ENCODE peak calls at places on chromosomes 16 and 17, in four cellular contexts. K is SK-N-SH, E is occipital lobe, N is colonic mucosa. X is an unnamed sample.

GRCh38 chr16:50208460-50208931 is 55.4 kb downstream of the TENT4B start:
- DNase-seq in K (no peak), E (no peak), N (no peak), X (no peak)

GRCh38 chr17:6608321-6608720 is 32.2 kb downstream of the KIAA0753 start:
- DNase-seq in K (no peak), E (no peak), N (no peak), X (no peak)

GRCh38 chr17:20171741-20172377 is 162.7 kb downstream of the SPECC1 start:
- DNase-seq in K (no peak), E (no peak), N (no peak), X (no peak)

GRCh38 chr17:57403241-57403640 is 146.9 kb downstream of the MSI2 start:
- DNase-seq in K (no peak), E (peak; percentile 15), N (no peak), X (no peak)

GRCh38 chr16:49052846-49053245 is 228.8 kb downstream of the CBLN1 start:
- DNase-seq in K (no peak), E (no peak), N (no peak), X (no peak)

GRCh38 chr17:14616508-14616907 is 315.6 kb downstream of the HS3ST3B1 start:
- DNase-seq in K (no peak), E (no peak), N (no peak), X (no peak)

GRCh38 chr17:28612936-28613872 is 781 bp downstream of the RSKR start:
- DNase-seq in K (peak; percentile 70), E (no peak), N (peak; percentile 29), X (peak; percentile 79)

GRCh38 chr16:88442811-88443576 is 10.1 kb upstream of the ZFPM1 start:
- DNase-seq in K (peak; percentile 98), E (no peak), N (peak; percentile 84), X (peak; percentile 99)

GRCh38 chr17:28810437-28810836 is 32.2 kb downstream of the FAM222B start:
- DNase-seq in K (no peak), E (no peak), N (no peak), X (no peak)

GRCh38 chr16:27314161-27314723 is 468 bp downstream of the IL4R start:
- DNase-seq in K (peak; percentile 39), E (no peak), N (peak; percentile 65), X (no peak)

GRCh38 chr17:6913608-6914443 is 82.0 kb upstream of the ALOX12 start:
- DNase-seq in K (peak; percentile 77), E (peak; percentile 33), N (peak; percentile 78), X (peak; percentile 74)

GRCh38 chr16:86922311-86922710 is 344.0 kb downstream of the FOXL1 start:
- DNase-seq in K (no peak), E (no peak), N (no peak), X (no peak)

GRCh38 chr17:8192070-8192815 is 2.3 kb upstream of the BORCS6 start:
- DNase-seq in K (peak; percentile 82), E (peak; percentile 93), N (peak; percentile 90), X (peak; percentile 91)

GRCh38 chr17:18031955-18032354 is 7.0 kb downstream of the ATPAF2 start:
- DNase-seq in K (no peak), E (no peak), N (no peak), X (no peak)

GRCh38 chr17:7479389-7480192 is at the start of gene ZBTB4:
- DNase-seq in K (peak; percentile 92), E (peak; percentile 69), N (peak; percentile 50), X (peak; percentile 94)

GRCh38 chr16:49961087-49961486 is 63.9 kb upstream of the CNEP1R1 start:
- DNase-seq in K (no peak), E (no peak), N (no peak), X (no peak)

GRCh38 chr17:79026345-79027273 is 2.6 kb downstream of the C1QTNF1 start:
- DNase-seq in K (peak; percentile 64), E (no peak), N (peak; percentile 65), X (peak; percentile 37)

GRCh38 chr16:74730049-74730683 is 29.5 kb upstream of the MLKL start:
- DNase-seq in K (no peak), E (no peak), N (peak; percentile 86), X (no peak)

GRCh38 chr16:86882586-86883280 is 304.4 kb downstream of the FOXL1 start:
- DNase-seq in K (no peak), E (peak; percentile 39), N (no peak), X (no peak)

GRCh38 chr16:64240586-64240985 is 881.3 kb downstream of the CDH11 start:
- DNase-seq in K (no peak), E (no peak), N (no peak), X (no peak)

GRCh38 chr17:29394761-29395160 is 4.6 kb downstream of the TAOK1 start:
- DNase-seq in K (no peak), E (no peak), N (no peak), X (no peak)

GRCh38 chr17:55723488-55723848 is 804 bp upstream of the TMEM100 start:
- DNase-seq in K (no peak), E (no peak), N (no peak), X (no peak)

GRCh38 chr16:30064746-30065111 is 831 bp upstream of the ALDOA start:
- DNase-seq in K (no peak), E (no peak), N (no peak), X (peak; percentile 96)

GRCh38 chr16:11064846-11065245 is 120.5 kb downstream of the CLEC16A start:
- DNase-seq in K (no peak), E (no peak), N (no peak), X (no peak)

X was measured in H7.